ENCODE peak calls at places on chromosomes 6 and 20, in four cellular contexts. R, W, X and N are unnamed samples.

GRCh38 chr6:160055813-160056212 is 65.8 kb upstream of the SLC22A1 start:
- DNase-seq in R (no peak), X (no peak), W (no peak), N (no peak)

GRCh38 chr6:149477544-149477943 is 7.3 kb downstream of the ZC3H12D start:
- DNase-seq in X (no peak), W (no peak), R (no peak), N (no peak)

GRCh38 chr6:149763866-149764265 is 14.3 kb downstream of the PCMT1 start:
- DNase-seq in R (no peak), X (no peak), W (no peak), N (no peak)

GRCh38 chr6:106894978-106895702 is 79.4 kb downstream of the CD24 start:
- DNase-seq in R (no peak), X (no peak), W (no peak), N (no peak)

GRCh38 chr20:61370841-61371303 is 118.8 kb downstream of the CDH4 start:
- DNase-seq in W (no peak), R (no peak), X (no peak), N (no peak)

GRCh38 chr20:10671221-10671849 is 2.5 kb downstream of the JAG1 start:
- DNase-seq in R (peak; percentile 98), X (peak; percentile 89), W (peak; percentile 83), N (peak; percentile 74)

GRCh38 chr6:33815854-33816253 is 12.1 kb upstream of the MLN start:
- DNase-seq in W (no peak), R (peak; percentile 39), X (no peak), N (no peak)

GRCh38 chr6:4664117-4664626 is 112.0 kb upstream of the CDYL start:
- DNase-seq in R (no peak), W (peak; percentile 25), X (peak; percentile 88), N (peak; percentile 69)

GRCh38 chr6:31559958-31560696 is 12.0 kb upstream of the LTA start:
- DNase-seq in X (no peak), R (no peak), W (peak; percentile 56), N (peak; percentile 84)

GRCh38 chr20:64021124-64021975 is 14.6 kb upstream of the C20orf204 start:
- DNase-seq in R (no peak), W (no peak), X (no peak), N (no peak)
- TF ChIP-seq POLR2A in R (no peak), W (no peak), X (no peak), N (no peak)

GRCh38 chr6:10534418-10534760 is 13.2 kb downstream of the GCNT2 start:
- DNase-seq in X (no peak), W (no peak), R (no peak), N (no peak)

GRCh38 chr6:10532392-10532791 is 11.2 kb downstream of the GCNT2 start:
- DNase-seq in X (no peak), W (no peak), R (no peak), N (no peak)

GRCh38 chr6:10529231-10529801 is 8.2 kb downstream of the GCNT2 start:
- DNase-seq in W (no peak), X (no peak), R (no peak), N (no peak)

GRCh38 chr6:10531942-10532341 is 10.8 kb downstream of the GCNT2 start:
- DNase-seq in W (no peak), X (no peak), R (no peak), N (no peak)

DNA sequence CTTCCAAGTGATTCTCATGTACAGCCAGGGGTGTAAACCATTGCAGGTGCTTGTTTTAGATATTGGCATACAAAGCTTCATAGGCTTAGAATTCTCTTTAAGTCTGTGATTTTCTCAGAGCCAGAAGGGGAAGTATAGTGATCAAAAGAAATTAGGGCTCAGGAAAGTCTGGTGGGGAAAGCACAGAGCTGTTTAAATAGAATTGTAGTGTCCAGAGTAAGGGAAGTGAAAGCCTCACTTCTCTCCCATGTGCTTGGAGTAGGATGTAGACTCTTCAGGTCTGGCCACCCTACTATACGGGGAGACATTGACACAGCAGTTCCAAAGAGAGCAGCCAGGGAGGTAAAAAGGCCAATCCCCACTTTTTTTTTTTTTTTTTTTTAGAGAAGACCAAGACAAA is 10.4 kb downstream of the GCNT2 start:
- DNase-seq in X (no peak), W (no peak), R (no peak), N (no peak)
- H3K4me3 ChIP-seq in X (no peak overlapping the region), W (no peak overlapping the region), R (no peak overlapping the region), N (no peak overlapping the region)

DNA sequence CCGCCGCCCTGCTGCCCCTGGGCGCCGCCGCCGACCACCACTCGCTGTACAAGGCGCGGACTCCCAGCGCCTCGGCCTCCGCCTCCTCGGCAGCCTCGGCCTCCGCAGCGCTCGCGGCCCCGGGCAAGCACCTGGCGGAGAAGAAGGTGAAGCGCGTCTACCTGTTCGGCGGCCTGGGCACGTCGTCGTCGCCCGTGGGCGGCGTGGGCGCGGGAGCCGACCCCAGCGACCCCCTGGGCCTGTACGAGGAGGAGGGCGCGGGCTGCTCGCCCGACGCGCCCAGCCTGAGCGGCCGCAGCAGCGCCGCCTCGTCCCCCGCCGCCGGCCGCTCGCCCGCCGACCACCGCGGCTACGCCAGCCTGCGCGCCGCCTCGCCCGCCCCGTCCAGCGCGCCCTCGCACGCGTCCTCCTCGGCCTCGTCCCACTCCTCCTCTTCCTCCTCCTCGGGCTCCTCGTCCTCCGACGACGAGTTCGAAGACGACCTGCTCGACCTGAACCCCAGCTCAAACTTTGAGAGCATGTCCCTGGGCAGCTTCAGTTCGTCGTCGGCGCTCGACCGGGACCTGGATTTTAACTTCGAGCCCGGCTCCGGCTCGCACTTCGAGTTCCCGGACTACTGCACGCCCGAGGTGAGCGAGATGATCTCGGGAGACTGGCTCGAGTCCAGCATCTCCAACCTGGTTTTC is 1.9 kb downstream of the SOX4 start:
- DNase-seq in W (peak; percentile 45), R (no peak), X (no peak), N (peak; percentile 39)
- TF ChIP-seq POLR2A in W (no peak), R (no peak), X (no peak), N (no peak)

DNA sequence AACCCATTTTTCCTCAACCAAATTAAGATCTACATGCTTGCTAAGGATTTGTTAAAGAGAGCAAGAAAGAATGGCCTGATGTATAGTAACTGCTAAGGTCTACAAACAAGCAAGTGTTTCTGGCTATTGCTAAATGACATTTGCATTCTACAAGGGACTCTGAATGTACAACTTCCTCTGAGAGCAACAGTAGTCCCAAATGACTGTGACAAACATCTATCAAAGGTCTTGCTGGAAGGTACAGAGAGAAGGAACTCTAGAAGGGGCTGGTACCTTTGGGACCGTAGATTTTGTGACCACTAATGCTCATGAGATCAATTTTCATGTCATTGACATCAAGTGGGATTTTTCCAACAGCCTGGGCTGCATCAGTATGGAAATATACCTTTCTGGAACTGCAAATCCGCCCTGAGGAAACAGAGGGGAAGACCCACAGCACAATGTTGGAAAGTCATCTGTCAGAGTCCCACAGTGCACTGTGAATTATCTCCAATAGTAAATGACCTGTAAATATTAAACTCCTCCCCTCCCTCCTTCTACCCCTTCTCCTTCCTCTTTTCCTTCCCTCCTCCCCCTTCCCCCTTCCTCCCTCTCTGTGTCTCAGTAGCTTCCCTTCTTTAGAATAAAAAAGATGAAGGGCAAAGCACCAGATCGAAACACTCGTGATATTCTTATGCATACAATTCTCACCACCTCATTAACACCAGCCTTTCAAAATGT is 15.9 kb upstream of the CPNE1 start:
- DNase-seq in X (no peak), R (no peak), W (no peak), N (no peak)
- H3K4me3 ChIP-seq in X (no peak overlapping the region), R (no peak overlapping the region), W (no peak overlapping the region), N (no peak overlapping the region)

GRCh38 chr6:13275435-13275989 is 52.8 kb downstream of the TBC1D7 start:
- DNase-seq in W (no peak), X (no peak), R (no peak), N (no peak)

GRCh38 chr6:13273202-13273930 is 55.0 kb downstream of the TBC1D7 start:
- DNase-seq in R (no peak), W (no peak), X (no peak), N (no peak)

GRCh38 chr6:13274707-13275434 is 53.5 kb downstream of the TBC1D7 start:
- DNase-seq in R (no peak), W (no peak), X (no peak), N (no peak)

GRCh38 chr6:13272131-13273046 is 55.9 kb downstream of the TBC1D7 start:
- DNase-seq in X (no peak), W (peak; percentile 69), R (no peak), N (peak; percentile 68)

DNA sequence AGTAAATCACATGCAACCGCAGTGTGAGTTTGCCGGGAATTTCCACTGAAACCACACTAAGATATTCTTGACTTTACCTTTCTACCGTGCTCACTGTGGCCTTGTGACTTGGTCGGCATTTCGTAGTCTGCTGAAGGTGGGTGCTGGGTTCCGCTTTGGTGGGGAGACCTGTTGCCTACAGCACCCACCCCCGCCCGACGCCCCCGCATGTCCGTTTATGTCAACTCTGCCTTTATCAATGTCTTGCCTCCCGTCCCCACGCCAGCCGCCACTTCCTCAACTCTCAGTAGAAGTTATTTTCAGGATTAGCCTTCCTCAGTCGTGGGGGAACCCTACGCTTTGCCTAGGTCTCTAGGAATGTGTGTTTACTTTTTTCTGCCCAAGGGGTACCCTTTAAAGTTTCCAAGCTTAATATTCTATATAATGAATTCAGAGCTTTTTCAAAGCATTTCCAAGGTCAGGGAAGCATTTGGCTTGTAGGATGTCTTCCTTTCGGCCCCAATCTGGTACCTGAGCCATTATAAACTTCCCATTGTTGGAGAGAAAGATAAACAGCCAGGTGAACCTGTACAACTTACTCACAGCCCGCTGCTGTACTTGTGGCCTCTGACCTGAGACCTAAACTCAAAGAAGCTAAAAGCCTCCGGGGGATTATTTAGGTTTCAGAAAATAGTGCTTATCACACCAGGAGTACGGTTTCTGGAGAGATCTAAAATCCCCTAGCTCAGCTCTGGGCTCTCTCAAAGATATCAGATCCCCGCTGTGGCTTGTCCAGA is 54.2 kb downstream of the TBC1D7 start:
- DNase-seq in R (no peak), X (no peak), W (peak; percentile 50), N (no peak)
- TF ChIP-seq POLR2A in R (no peak), X (no peak), W (no peak), N (no peak)